ENCODE peak calls at places on chromosome 12, in eight cellular contexts. A, Q, Z, W, P, C, T and E are unnamed samples.

GRCh38 chr12:48817957-48818830 is at the start of gene CACNB3:
- DNase-seq in P (peak; percentile 67), Q (peak; percentile 88), T (peak; percentile 32), Z (peak; percentile 75), C (peak; percentile 74), A (peak; percentile 59), W (peak; percentile 70), E (peak; percentile 48)

GRCh38 chr12:19474147-19474546 is 34.9 kb downstream of the AEBP2 start:
- DNase-seq in A (no peak), P (no peak), Q (no peak), Z (no peak), C (no peak), W (no peak), T (no peak), E (peak; percentile 10)

GRCh38 chr12:27868165-27868564 is 88.1 kb upstream of the MANSC4 start:
- DNase-seq in A (no peak), W (no peak), Q (no peak), P (no peak), T (peak; percentile 94), C (no peak), Z (no peak), E (peak; percentile 84)

GRCh38 chr12:75705749-75706719 is 194.6 kb upstream of the KRR1 start:
- DNase-seq in P (no peak), Z (peak; percentile 69), C (no peak), Q (no peak), W (no peak), T (peak; percentile 100), A (no peak), E (peak; percentile 98)

GRCh38 chr12:86860804-86861203 is 604.6 kb upstream of the MGAT4C start:
- DNase-seq in W (no peak), Q (no peak), T (no peak), C (no peak), A (no peak), Z (no peak), P (no peak), E (no peak)

GRCh38 chr12:95529693-95530225 is 21.5 kb downstream of the USP44 start:
- DNase-seq in W (no peak), C (no peak), A (no peak), P (no peak), Q (no peak), Z (no peak), T (no peak), E (peak; percentile 9)

GRCh38 chr12:11171953-11172675 is 1.1 kb downstream of the SMIM10L1 start:
- DNase-seq in A (peak; percentile 29), Q (no peak), P (no peak), T (peak; percentile 27), W (no peak), C (no peak), Z (no peak), E (peak; percentile 39)

GRCh38 chr12:16121953-16122352 is 155.5 kb downstream of the SLC15A5 start:
- DNase-seq in T (no peak), A (no peak), Z (no peak), Q (no peak), C (no peak), P (no peak), W (no peak), E (no peak)

GRCh38 chr12:28164644-28165313 is 25.5 kb upstream of the CCDC91 start:
- DNase-seq in P (peak; percentile 59), W (no peak), Z (no peak), T (no peak), C (no peak), Q (no peak), A (no peak), E (no peak)

GRCh38 chr12:12008931-12009611 is 61.7 kb upstream of the BCL2L14 start:
- DNase-seq in C (no peak), Z (no peak), Q (peak; percentile 31), A (peak; percentile 81), T (peak; percentile 81), P (no peak), W (no peak), E (peak; percentile 33)

GRCh38 chr12:6923003-6923732 is 4.6 kb upstream of the ATN1 start:
- DNase-seq in C (no peak), P (no peak), T (no peak), Q (no peak), Z (no peak), W (no peak), A (no peak), E (no peak)

GRCh38 chr12:6925543-6926279 is 2.0 kb upstream of the ATN1 start:
- DNase-seq in W (peak; percentile 67), T (peak; percentile 95), C (peak; percentile 77), A (no peak), Z (peak; percentile 76), P (peak; percentile 87), Q (peak; percentile 75), E (peak; percentile 90)

GRCh38 chr12:6927379-6927991 is at the start of gene ATN1:
- DNase-seq in W (peak; percentile 75), C (peak; percentile 68), P (peak; percentile 71), Q (peak; percentile 84), Z (peak; percentile 91), T (peak; percentile 69), A (no peak), E (peak; percentile 88)

GRCh38 chr12:6923851-6924250 is 3.9 kb upstream of the ATN1 start:
- DNase-seq in T (no peak), C (no peak), A (no peak), Q (no peak), W (no peak), P (no peak), Z (no peak), E (no peak)

DNA sequence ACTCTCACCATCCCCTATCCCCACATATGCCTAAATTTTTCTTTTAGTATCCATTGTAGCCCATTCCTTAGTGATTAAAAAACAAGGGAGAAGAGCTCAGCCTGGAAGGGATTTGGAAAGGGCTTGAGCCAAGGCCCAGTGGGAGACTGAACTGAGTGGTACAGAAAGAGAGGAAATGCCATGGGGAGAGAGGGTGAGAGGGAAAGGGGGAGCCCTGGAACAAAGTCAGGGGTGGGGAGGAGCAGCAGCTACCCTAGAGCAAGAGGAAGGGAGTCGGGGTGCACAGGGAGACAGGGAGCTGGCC is 2.6 kb upstream of the ATN1 start:
- DNase-seq in A (no peak), T (no peak), P (no peak), Z (no peak), W (no peak), C (no peak), Q (no peak), E (no peak)
- H3K4me3 ChIP-seq in A (no peak overlapping the region), T (no peak overlapping the region), P (no peak overlapping the region), Z (peak overlapping the region; percentile 89), W (no peak overlapping the region), C (peak overlapping the region; percentile 81), Q (no peak overlapping the region), E (peak overlapping the region; percentile 76)

DNA sequence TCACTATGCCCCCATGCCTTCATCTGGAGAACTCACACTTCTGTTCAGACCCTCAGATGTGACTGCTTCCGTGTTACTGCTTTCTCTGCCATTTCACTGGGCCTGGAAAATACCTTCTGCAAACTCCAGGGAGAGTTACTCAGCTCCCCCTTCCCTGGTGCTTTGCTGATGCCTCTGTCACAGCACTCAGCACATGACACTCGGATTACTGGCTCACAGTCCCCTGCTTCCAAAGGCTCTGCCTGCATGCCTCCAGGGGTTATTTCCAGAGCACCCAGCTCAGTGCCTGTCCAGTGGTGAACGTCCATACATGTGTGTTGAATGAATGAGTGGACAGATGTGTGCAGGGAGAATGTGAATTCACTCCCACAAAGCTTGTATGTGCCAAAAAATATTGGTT is 237.2 kb upstream of the FKBP4 start:
- DNase-seq in C (no peak), Z (no peak), T (no peak), W (no peak), A (no peak), Q (no peak), P (no peak), E (no peak)
- TF ChIP-seq CTCF in C (no peak), Z (no peak), T (no peak), W (no peak), A (no peak), Q (no peak), P (no peak), E (no peak)

GRCh38 chr12:116381744-116382455 is 104.4 kb upstream of the MED13L start:
- DNase-seq in A (no peak), Z (no peak), W (no peak), Q (no peak), T (peak; percentile 98), P (no peak), C (no peak), E (peak; percentile 95)

GRCh38 chr12:116380066-116380465 is 102.6 kb upstream of the MED13L start:
- DNase-seq in T (no peak), Z (no peak), C (no peak), A (no peak), P (no peak), Q (no peak), W (no peak), E (no peak)

GRCh38 chr12:116384175-116384574 is 106.7 kb upstream of the MED13L start:
- DNase-seq in Q (no peak), W (no peak), C (no peak), P (no peak), T (no peak), Z (no peak), A (no peak), E (no peak)

GRCh38 chr12:116382456-116382902 is 105.0 kb upstream of the MED13L start:
- DNase-seq in T (peak; percentile 76), A (no peak), C (no peak), P (no peak), Q (no peak), Z (no peak), W (no peak), E (peak; percentile 39)

DNA sequence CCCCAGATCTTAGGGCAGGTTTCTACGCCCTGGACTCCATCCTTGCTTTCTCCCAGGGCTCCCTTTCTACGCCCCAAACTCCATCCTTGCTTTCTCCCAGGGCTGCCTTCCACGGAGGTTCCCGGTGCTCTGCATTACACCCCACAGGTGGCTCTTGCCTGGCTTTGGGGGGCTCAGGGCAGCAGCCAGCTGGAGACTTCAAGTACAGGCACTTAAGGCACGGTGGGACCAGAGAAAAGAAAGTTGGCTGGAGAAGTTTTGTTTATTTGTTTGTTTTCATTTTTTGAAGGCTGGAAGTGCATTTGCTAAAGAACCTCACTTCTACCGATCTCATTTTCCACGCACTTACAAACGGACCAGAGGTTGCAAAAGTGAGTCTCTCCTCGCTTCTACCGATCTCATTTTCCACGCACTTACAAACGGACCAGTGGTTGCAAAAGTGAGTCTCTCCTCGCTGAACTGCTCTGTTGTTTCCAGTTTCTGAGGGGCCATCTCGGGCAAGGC is 103.8 kb upstream of the MED13L start:
- DNase-seq in T (no peak), P (no peak), C (no peak), W (no peak), Q (no peak), Z (no peak), A (no peak), E (no peak)
- H3K4me3 ChIP-seq in T (peak overlapping the region; percentile 21), P (no peak overlapping the region), C (no peak overlapping the region), W (no peak overlapping the region), Q (no peak overlapping the region), Z (no peak overlapping the region), A (no peak overlapping the region), E (peak overlapping the region; percentile 25)

DNA sequence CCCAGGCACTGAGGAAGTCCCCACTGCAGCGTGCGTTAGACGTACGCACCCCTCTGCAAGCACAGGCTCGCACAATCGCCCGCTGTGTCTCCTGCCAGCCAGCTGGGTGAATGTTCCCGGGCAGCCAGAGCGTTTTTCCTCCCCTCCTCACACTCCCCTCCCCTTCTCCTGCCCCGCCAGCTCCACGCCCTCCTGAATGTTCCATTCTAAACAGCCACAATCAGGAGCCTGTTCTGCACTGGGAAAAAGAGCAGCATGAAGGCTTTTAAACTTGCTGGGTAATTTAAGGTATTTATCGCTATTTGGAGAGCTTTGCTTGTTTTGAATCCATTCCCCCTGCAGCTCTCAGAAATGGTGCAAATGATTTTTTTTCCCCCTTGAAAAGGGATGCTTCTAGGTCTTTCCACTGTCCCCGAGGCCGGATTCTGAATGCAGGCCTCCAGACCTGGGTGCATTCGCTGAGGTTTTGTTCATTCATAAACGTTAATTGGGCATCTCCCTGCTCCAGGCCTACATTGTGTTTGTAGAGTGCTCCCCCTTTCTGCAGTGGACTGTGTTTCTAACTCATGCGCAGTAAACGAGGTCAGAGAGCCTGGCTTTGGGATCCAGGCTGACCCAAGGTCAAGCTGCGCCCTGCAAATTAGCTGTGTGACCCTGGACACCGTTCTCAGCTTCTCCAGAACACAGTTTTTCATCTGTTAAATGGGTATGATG is 212.5 kb downstream of the CHST11 start:
- DNase-seq in W (peak; percentile 92), A (no peak), Q (peak; percentile 48), Z (peak; percentile 69), P (peak; percentile 79), T (no peak), C (peak; percentile 80), E (no peak)
- TF ChIP-seq CTCF in W (peak; percentile 52), A (no peak), Q (no peak), Z (no peak), P (no peak), T (no peak), C (no peak), E (no peak)